ENCODE peak calls at places on chromosomes 1 and 21, in seven cellular contexts. B is fibroblast of the conjunctiva; C is sciatic nerve; F is central memory CD4-positive, alpha-beta T cell; D is cardiac fibroblast; K is neural progenitor cell; U is MV-4-11. R is an unnamed sample.

GRCh38 chr1:109993885-109994284 is 9.3 kb downstream of the AHCYL1 start:
- DNase-seq in B (no peak), C (no peak), F (no peak), D (peak), K (no peak), U (no peak), R (no peak)

GRCh38 chr1:178344513-178345077 is 152.2 kb downstream of the CLEC20A start:
- DNase-seq in B (peak), C (no peak), F (no peak), D (peak), K (peak), U (peak), R (peak)

GRCh38 chr1:110309768-110310167 is 29.4 kb upstream of the RBM15 start:
- DNase-seq in B (no peak), C (no peak), F (no peak), D (peak), K (no peak), U (no peak), R (no peak)

GRCh38 chr21:44083631-44084291 is 23.4 kb upstream of the PWP2 start:
- DNase-seq in B (no peak), C (no peak), F (peak), D (no peak), K (no peak), U (no peak), R (no peak)

GRCh38 chr1:209455133-209455532 is 128.4 kb upstream of the CAMK1G start:
- DNase-seq in B (no peak), C (no peak), F (no peak), D (no peak), K (no peak), U (no peak), R (no peak)

GRCh38 chr1:114820392-114820791 is 34.3 kb upstream of the SYCP1 start:
- DNase-seq in B (no peak), C (no peak), F (no peak), D (no peak), K (no peak), U (no peak), R (no peak)

GRCh38 chr1:234413975-234414374 is 40.7 kb downstream of the COA6 start:
- DNase-seq in B (no peak), C (no peak), F (no peak), D (no peak), K (no peak), U (no peak), R (no peak)

GRCh38 chr1:44407430-44408180 is 2.5 kb downstream of the RNF220 start:
- DNase-seq in B (no peak), C (no peak), F (no peak), D (no peak), K (peak), U (no peak), R (no peak)

GRCh38 chr21:38531610-38532009 is 33.3 kb upstream of the ERG start:
- DNase-seq in B (peak), C (no peak), F (no peak), D (peak), K (no peak), U (no peak), R (no peak)

GRCh38 chr1:212291505-212292134 is 6.4 kb downstream of the PPP2R5A start:
- DNase-seq in B (no peak), C (no peak), F (peak), D (peak), K (peak), U (peak), R (peak)

GRCh38 chr1:173485401-173485800 is 8.3 kb downstream of the PRDX6 start:
- DNase-seq in B (no peak), C (no peak), F (no peak), D (no peak), K (no peak), U (no peak), R (no peak)

GRCh38 chr1:19067187-19067911 is 110.9 kb upstream of the IFFO2 start:
- DNase-seq in B (no peak), C (no peak), F (no peak), D (no peak), K (peak), U (no peak), R (no peak)

GRCh38 chr1:23098463-23099170 is 70.0 kb downstream of the LUZP1 start:
- DNase-seq in B (peak), C (no peak), F (peak), D (peak), K (peak), U (peak), R (peak)

GRCh38 chr21:38249879-38250278 is 6.9 kb upstream of the KCNJ15 start:
- DNase-seq in B (no peak), C (no peak), F (no peak), D (peak), K (no peak), U (no peak), R (no peak)

GRCh38 chr1:46183119-46183842 is 7.0 kb upstream of the P3R3URF start:
- DNase-seq in B (peak), C (no peak), F (no peak), D (peak), K (no peak), U (peak), R (peak)